ENCODE peak calls at places on chromosomes 13 and 19, in six cellular contexts. R is kidney epithelial cell, B is NCI-H1092 treated with DMSO at 0.1 percent for 48 hours, K is PC-3, H is Peyer's patch, N is body of pancreas. J is an unnamed sample.

GRCh38 chr13:46129955-46130354 is 25.1 kb upstream of the CPB2 start:
- DNase-seq in B (no peak), K (no peak), H (no peak), R (no peak), N (no peak), J (no peak)

GRCh38 chr13:112055417-112056206 is 11.3 kb upstream of the SOX1 start:
- DNase-seq in N (no peak), B (peak), R (no peak), K (no peak), H (no peak), J (no peak)

GRCh38 chr13:24386816-24387708 is 77.7 kb downstream of the C1QTNF9 start:
- DNase-seq in K (no peak), R (no peak), H (no peak), N (no peak), B (no peak), J (no peak)

GRCh38 chr19:31214086-31214485 is 135.2 kb downstream of the TSHZ3 start:
- DNase-seq in B (no peak), R (peak), N (no peak), H (peak), K (peak), J (no peak)

GRCh38 chr13:64540468-64540867 is 2689.7 kb downstream of the PCDH9 start:
- DNase-seq in K (no peak), B (no peak), H (no peak), R (no peak), N (no peak), J (no peak)

GRCh38 chr19:16197188-16197621 is 506 bp upstream of the AP1M1 start:
- DNase-seq in N (no peak), B (no peak), H (peak), K (peak), R (peak), J (no peak)

GRCh38 chr19:46040952-46041500 is at the start of gene IGFL4:
- DNase-seq in R (no peak), N (no peak), H (no peak), B (no peak), K (peak), J (no peak)

GRCh38 chr19:36152886-36153525 is 759 bp upstream of the COX7A1 start:
- DNase-seq in N (no peak), B (no peak), H (no peak), K (no peak), R (no peak), J (no peak)

GRCh38 chr19:30317403-30317802 is 54.8 kb upstream of the ZNF536 start:
- DNase-seq in H (no peak), R (no peak), B (no peak), N (no peak), K (no peak), J (peak)

J was measured in left lobe of liver.